ENCODE peak calls at places on chromosomes 6 and 20, in ten cellular contexts. W is NCI-H748 treated with DMSO at 0.1 percent for 48 hours; P is stimulated activated naive CD8-positive, alpha-beta T cell treated with anti-CD3 and anti-CD28 coated beads, Interleukin-15, amount 100 ng/mL, for 72 hours; C is left lung; V is T-cell; X is effector memory CD4-positive, alpha-beta T cell; E is fibroblast of mammary gland; D is central memory CD4-positive, alpha-beta T cell; S is heart right ventricle; B is effector CD4-positive, alpha-beta T cell. J is an unnamed sample.

GRCh38 chr6:156687875-156688549 is 89.2 kb upstream of the ARID1B start:
- DNase-seq in X (no peak), P (peak), C (peak), E (peak), S (no peak), W (peak), D (no peak), B (no peak), V (no peak), J (peak)

GRCh38 chr6:85390105-85390728 is 59.7 kb upstream of the NT5E start:
- DNase-seq in P (no peak), X (no peak), S (no peak), W (no peak), V (no peak), B (no peak), C (no peak), D (no peak), E (peak), J (no peak)

GRCh38 chr6:81304486-81304885 is 448.0 kb downstream of the TENT5A start:
- DNase-seq in P (no peak), D (no peak), B (no peak), E (peak), W (no peak), C (no peak), X (no peak), V (no peak), S (no peak), J (no peak)

GRCh38 chr6:2940010-2940850 is 31.1 kb downstream of the SERPINB6 start:
- DNase-seq in P (peak), V (peak), S (no peak), D (peak), W (no peak), B (peak), C (no peak), X (peak), E (no peak), J (no peak)

GRCh38 chr20:51494241-51495110 is 48.0 kb downstream of the NFATC2 start:
- DNase-seq in C (no peak), E (no peak), X (no peak), V (peak), S (no peak), W (no peak), D (peak), P (peak), B (peak), J (no peak)

GRCh38 chr6:116572162-116572561 is 858 bp downstream of the RWDD1 start:
- DNase-seq in E (peak), D (no peak), S (peak), V (no peak), P (peak), B (no peak), W (no peak), C (no peak), X (no peak), J (peak)

GRCh38 chr6:137729866-137730629 is 137.0 kb upstream of the TNFAIP3 start:
- DNase-seq in P (no peak), W (no peak), X (no peak), E (peak), B (no peak), S (no peak), V (no peak), C (no peak), D (no peak), J (no peak)

GRCh38 chr6:100426689-100427338 is 37.9 kb downstream of the SIM1 start:
- DNase-seq in D (no peak), C (no peak), W (no peak), X (no peak), S (no peak), B (no peak), E (no peak), V (no peak), P (no peak), J (no peak)

GRCh38 chr20:47361268-47361665 is 4.8 kb upstream of the ZMYND8 start:
- DNase-seq in C (no peak), P (no peak), D (no peak), B (no peak), W (no peak), V (no peak), X (no peak), E (no peak), S (no peak), J (no peak)

GRCh38 chr20:34316191-34316814 is 13.1 kb upstream of the AHCY start:
- DNase-seq in X (no peak), B (no peak), D (no peak), C (no peak), W (no peak), E (peak), P (no peak), S (no peak), V (no peak), J (peak)

GRCh38 chr20:6045566-6045965 is 8.3 kb downstream of the LRRN4 start:
- DNase-seq in D (no peak), P (no peak), S (no peak), V (no peak), B (no peak), C (no peak), E (peak), W (no peak), X (no peak), J (no peak)

GRCh38 chr6:79526897-79527296 is 10.3 kb downstream of the LCA5 start:
- DNase-seq in C (no peak), V (no peak), X (no peak), D (no peak), P (no peak), W (no peak), B (no peak), E (no peak), S (no peak), J (no peak)

GRCh38 chr20:48047453-48047852 is 262.2 kb upstream of the SULF2 start:
- DNase-seq in C (no peak), B (no peak), V (no peak), D (no peak), E (peak), W (no peak), P (no peak), X (no peak), S (no peak), J (no peak)

J was measured in SW480.